ENCODE peak calls at places on chromosomes 16 and 17, in four cellular contexts. One of them, this sample, is unnamed.

GRCh38 chr16:4261557-4262172 is 11.2 kb downstream of the TFAP4 start:
- DNase-seq in OCI-LY7: peak
- DNase-seq in spleen: no peak
- DNase-seq in HAP-1: peak
- DNase-seq in this sample: peak

GRCh38 chr16:27789595-27790241 is 239.8 kb downstream of the KATNIP start:
- DNase-seq in spleen: no peak
- DNase-seq in HAP-1: no peak
- DNase-seq in OCI-LY7: no peak
- DNase-seq in this sample: no peak

GRCh38 chr17:81427446-81428120 is 32.3 kb downstream of the BAHCC1 start:
- DNase-seq in HAP-1: no peak
- DNase-seq in spleen: no peak
- DNase-seq in OCI-LY7: no peak
- DNase-seq in this sample: peak

GRCh38 chr17:74161501-74161850 is 42.0 kb upstream of the RPL38 start:
- DNase-seq in OCI-LY7: no peak
- DNase-seq in spleen: no peak
- DNase-seq in HAP-1: no peak
- DNase-seq in this sample: no peak

GRCh38 chr16:10849736-10850477 is 27.1 kb upstream of the CIITA start:
- DNase-seq in OCI-LY7: no peak
- DNase-seq in HAP-1: no peak
- DNase-seq in spleen: no peak
- DNase-seq in this sample: no peak

GRCh38 chr16:66026211-66026610 is 340.3 kb upstream of the CDH5 start:
- DNase-seq in HAP-1: no peak
- DNase-seq in spleen: no peak
- DNase-seq in OCI-LY7: no peak
- DNase-seq in this sample: peak

GRCh38 chr17:5592382-5592781 is 8.1 kb upstream of the NLRP1 start:
- DNase-seq in spleen: no peak
- DNase-seq in HAP-1: no peak
- DNase-seq in OCI-LY7: peak
- DNase-seq in this sample: no peak

GRCh38 chr17:7579001-7579838 is at the start of gene CD68:
- DNase-seq in OCI-LY7: peak
- DNase-seq in spleen: no peak
- DNase-seq in HAP-1: peak
- DNase-seq in this sample: peak

GRCh38 chr16:88060524-88061219 is 109.4 kb downstream of the BANP start:
- DNase-seq in spleen: peak
- DNase-seq in OCI-LY7: no peak
- DNase-seq in HAP-1: no peak
- DNase-seq in this sample: no peak

GRCh38 chr17:60594747-60595146 is 5.2 kb upstream of the PPM1D start:
- DNase-seq in spleen: no peak
- DNase-seq in HAP-1: no peak
- DNase-seq in OCI-LY7: no peak
- DNase-seq in this sample: no peak

GRCh38 chr17:55056530-55056929 is 88.0 kb downstream of the STXBP4 start:
- DNase-seq in OCI-LY7: no peak
- DNase-seq in spleen: no peak
- DNase-seq in HAP-1: no peak
- DNase-seq in this sample: peak

GRCh38 chr16:71626018-71626857 is at the start of gene MARVELD3:
- DNase-seq in OCI-LY7: no peak
- DNase-seq in spleen: peak
- DNase-seq in HAP-1: peak
- DNase-seq in this sample: no peak

GRCh38 chr17:33046361-33047255 is 55.0 kb downstream of the SPACA3 start:
- DNase-seq in HAP-1: no peak
- DNase-seq in spleen: no peak
- DNase-seq in OCI-LY7: no peak
- DNase-seq in this sample: no peak

GRCh38 chr16:80591071-80591935 is 50.5 kb downstream of the DYNLRB2 start:
- DNase-seq in OCI-LY7: no peak
- DNase-seq in spleen: no peak
- DNase-seq in HAP-1: no peak
- DNase-seq in this sample: no peak

GRCh38 chr16:23905027-23905426 is 69.2 kb downstream of the PRKCB start:
- DNase-seq in spleen: no peak
- DNase-seq in HAP-1: no peak
- DNase-seq in OCI-LY7: no peak
- DNase-seq in this sample: no peak

GRCh38 chr16:85086347-85087291 is 25.7 kb downstream of the CIBAR2 start:
- DNase-seq in OCI-LY7: peak
- DNase-seq in spleen: peak
- DNase-seq in HAP-1: peak
- DNase-seq in this sample: peak

GRCh38 chr16:85083051-85083639 is 29.1 kb downstream of the CIBAR2 start:
- DNase-seq in HAP-1: peak
- DNase-seq in spleen: no peak
- DNase-seq in OCI-LY7: peak
- DNase-seq in this sample: no peak

GRCh38 chr16:85082553-85083050 is 29.7 kb downstream of the CIBAR2 start:
- DNase-seq in spleen: no peak
- DNase-seq in OCI-LY7: no peak
- DNase-seq in HAP-1: peak
- DNase-seq in this sample: no peak

GRCh38 chr16:85085721-85086120 is 26.6 kb downstream of the CIBAR2 start:
- DNase-seq in HAP-1: no peak
- DNase-seq in OCI-LY7: no peak
- DNase-seq in spleen: no peak
- DNase-seq in this sample: no peak

GRCh38 chr16:85084841-85085535 is 27.3 kb downstream of the CIBAR2 start:
- DNase-seq in OCI-LY7: peak
- DNase-seq in HAP-1: no peak
- DNase-seq in spleen: no peak
- DNase-seq in this sample: no peak
- H3K4me3 ChIP-seq in OCI-LY7: no peak
- H3K4me3 ChIP-seq in HAP-1: no peak
- H3K4me3 ChIP-seq in spleen: no peak
- H3K4me3 ChIP-seq in this sample: no peak

GRCh38 chr16:12750554-12750918 is 53.2 kb downstream of the CPPED1 start:
- DNase-seq in HAP-1: no peak
- DNase-seq in spleen: no peak
- DNase-seq in OCI-LY7: no peak
- DNase-seq in this sample: no peak
- H3K4me3 ChIP-seq in HAP-1: no peak
- H3K4me3 ChIP-seq in spleen: no peak
- H3K4me3 ChIP-seq in OCI-LY7: no peak
- H3K4me3 ChIP-seq in this sample: no peak

GRCh38 chr17:3754458-3755334 is 31.0 kb downstream of the HASPIN start:
- DNase-seq in spleen: peak
- DNase-seq in OCI-LY7: no peak
- DNase-seq in HAP-1: peak
- DNase-seq in this sample: no peak

GRCh38 chr17:3751836-3752235 is 28.1 kb downstream of the HASPIN start:
- DNase-seq in OCI-LY7: no peak
- DNase-seq in HAP-1: no peak
- DNase-seq in spleen: no peak
- DNase-seq in this sample: no peak

GRCh38 chr17:3754066-3754457 is 30.4 kb downstream of the HASPIN start:
- DNase-seq in OCI-LY7: no peak
- DNase-seq in HAP-1: no peak
- DNase-seq in spleen: no peak
- DNase-seq in this sample: no peak

GRCh38 chr17:3759597-3760216 is 36.0 kb downstream of the HASPIN start:
- DNase-seq in HAP-1: no peak
- DNase-seq in OCI-LY7: no peak
- DNase-seq in spleen: no peak
- DNase-seq in this sample: no peak

GRCh38 chr17:3755335-3756030 is 31.8 kb downstream of the HASPIN start:
- DNase-seq in spleen: no peak
- DNase-seq in OCI-LY7: no peak
- DNase-seq in HAP-1: no peak
- DNase-seq in this sample: no peak
- H3K4me3 ChIP-seq in spleen: peak
- H3K4me3 ChIP-seq in OCI-LY7: no peak
- H3K4me3 ChIP-seq in HAP-1: no peak
- H3K4me3 ChIP-seq in this sample: no peak

GRCh38 chr16:70430667-70431536 is 8.0 kb downstream of the ST3GAL2 start:
- DNase-seq in OCI-LY7: peak
- DNase-seq in HAP-1: peak
- DNase-seq in spleen: peak
- DNase-seq in this sample: no peak

GRCh38 chr16:70432800-70433455 is 6.0 kb downstream of the ST3GAL2 start:
- DNase-seq in spleen: no peak
- DNase-seq in HAP-1: no peak
- DNase-seq in OCI-LY7: peak
- DNase-seq in this sample: peak

GRCh38 chr16:70432304-70432799 is 6.5 kb downstream of the ST3GAL2 start:
- DNase-seq in spleen: no peak
- DNase-seq in OCI-LY7: no peak
- DNase-seq in HAP-1: no peak
- DNase-seq in this sample: no peak

GRCh38 chr16:70434489-70435260 is 4.2 kb downstream of the ST3GAL2 start:
- DNase-seq in HAP-1: no peak
- DNase-seq in OCI-LY7: peak
- DNase-seq in spleen: no peak
- DNase-seq in this sample: no peak

DNA sequence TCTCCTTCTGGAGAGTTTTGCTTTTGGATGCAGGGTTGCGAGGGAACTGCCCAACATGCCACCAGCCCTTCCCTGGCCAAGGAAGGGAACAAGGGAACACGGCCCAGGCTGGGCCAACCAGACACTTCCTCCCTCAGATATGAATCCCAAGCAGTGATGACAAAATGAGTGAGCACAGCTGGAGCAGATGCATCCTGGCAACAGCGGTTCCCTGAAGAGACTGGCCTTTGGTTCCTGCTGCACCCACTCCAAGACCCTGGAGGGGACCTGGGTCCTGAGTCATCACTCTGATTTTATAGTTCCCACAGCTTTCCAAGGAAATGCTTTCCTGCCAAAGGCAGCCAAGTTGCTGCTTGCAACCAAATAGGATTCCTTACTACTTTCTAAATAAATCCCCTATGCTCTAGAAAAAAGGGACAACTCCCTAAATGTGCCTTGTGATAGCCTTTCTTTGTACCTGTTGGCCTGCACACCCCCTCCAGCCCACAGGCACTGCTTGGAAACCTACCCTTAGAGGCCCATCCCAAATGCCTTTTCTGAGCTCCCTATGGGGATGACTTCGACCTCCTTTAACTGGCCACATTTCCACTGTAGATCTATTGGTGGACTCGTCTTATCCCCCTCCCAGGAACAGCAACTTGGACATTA is 5.3 kb downstream of the ST3GAL2 start:
- DNase-seq in spleen: no peak
- DNase-seq in HAP-1: no peak
- DNase-seq in OCI-LY7: peak
- DNase-seq in this sample: peak
- H3K4me3 ChIP-seq in spleen: no peak
- H3K4me3 ChIP-seq in HAP-1: no peak
- H3K4me3 ChIP-seq in OCI-LY7: peak
- H3K4me3 ChIP-seq in this sample: no peak

GRCh38 chr17:82861393-82861775 is 21.6 kb upstream of the ZNF750 start:
- DNase-seq in OCI-LY7: no peak
- DNase-seq in HAP-1: no peak
- DNase-seq in spleen: peak
- DNase-seq in this sample: no peak

GRCh38 chr17:82859431-82860403 is 19.9 kb upstream of the ZNF750 start:
- DNase-seq in spleen: peak
- DNase-seq in OCI-LY7: peak
- DNase-seq in HAP-1: no peak
- DNase-seq in this sample: peak

GRCh38 chr17:82862191-82862590 is 22.4 kb upstream of the ZNF750 start:
- DNase-seq in HAP-1: no peak
- DNase-seq in spleen: peak
- DNase-seq in OCI-LY7: no peak
- DNase-seq in this sample: no peak

GRCh38 chr17:82862758-82863645 is 23.2 kb upstream of the ZNF750 start:
- DNase-seq in spleen: peak
- DNase-seq in HAP-1: no peak
- DNase-seq in OCI-LY7: no peak
- DNase-seq in this sample: peak

DNA sequence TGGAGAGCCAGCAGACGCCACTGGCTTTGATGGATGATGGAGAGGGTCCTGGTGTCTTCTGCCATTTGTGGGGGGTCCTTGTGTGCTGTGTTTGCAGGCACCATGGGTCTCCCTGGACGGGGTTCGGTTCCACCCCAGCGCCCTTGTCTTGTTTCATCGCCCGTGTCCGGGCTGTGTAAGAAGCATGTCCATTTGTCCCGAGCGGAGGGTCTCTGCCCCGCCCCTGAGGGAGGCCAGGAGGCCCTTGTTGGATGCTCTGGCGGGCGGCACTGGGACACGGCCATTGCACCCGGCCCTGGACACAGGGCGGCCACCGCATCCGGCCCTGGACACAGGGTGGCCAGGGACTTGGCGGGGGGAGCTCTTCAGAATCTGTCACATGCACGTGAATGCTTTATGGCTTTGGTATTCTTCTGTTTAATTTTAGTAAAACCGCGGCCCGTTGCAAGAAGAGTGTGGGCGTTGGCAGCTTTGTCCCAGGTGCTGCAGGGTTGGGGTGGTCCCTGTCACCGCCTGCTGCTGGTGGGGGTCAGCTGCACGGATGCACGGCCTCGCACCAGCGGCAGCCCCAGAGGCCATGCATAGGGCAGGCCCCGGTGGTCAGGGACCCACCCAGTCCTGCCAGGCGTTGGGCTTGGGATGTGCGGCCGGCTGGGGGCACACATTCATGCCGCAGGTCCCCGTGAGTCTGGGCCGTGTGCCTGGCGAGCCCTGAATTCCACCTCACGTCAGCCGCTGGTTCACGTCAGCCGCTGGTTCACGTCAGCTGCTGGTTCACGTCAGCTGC is 21.0 kb upstream of the ZNF750 start:
- DNase-seq in spleen: peak
- DNase-seq in HAP-1: no peak
- DNase-seq in OCI-LY7: no peak
- DNase-seq in this sample: peak
- H3K4me3 ChIP-seq in spleen: peak
- H3K4me3 ChIP-seq in HAP-1: no peak
- H3K4me3 ChIP-seq in OCI-LY7: no peak
- H3K4me3 ChIP-seq in this sample: no peak

GRCh38 chr17:43543771-43544575 is 2.2 kb downstream of the ETV4 start:
- DNase-seq in HAP-1: peak
- DNase-seq in spleen: no peak
- DNase-seq in OCI-LY7: no peak
- DNase-seq in this sample: no peak

GRCh38 chr17:43546317-43547188 is at the start of gene ETV4:
- DNase-seq in HAP-1: peak
- DNase-seq in OCI-LY7: peak
- DNase-seq in spleen: peak
- DNase-seq in this sample: peak

GRCh38 chr17:43547189-43547550 is 1.0 kb upstream of the ETV4 start:
- DNase-seq in spleen: no peak
- DNase-seq in OCI-LY7: no peak
- DNase-seq in HAP-1: no peak
- DNase-seq in this sample: no peak

GRCh38 chr17:43543300-43543699 is 2.8 kb downstream of the ETV4 start:
- DNase-seq in spleen: no peak
- DNase-seq in HAP-1: no peak
- DNase-seq in OCI-LY7: no peak
- DNase-seq in this sample: peak

DNA sequence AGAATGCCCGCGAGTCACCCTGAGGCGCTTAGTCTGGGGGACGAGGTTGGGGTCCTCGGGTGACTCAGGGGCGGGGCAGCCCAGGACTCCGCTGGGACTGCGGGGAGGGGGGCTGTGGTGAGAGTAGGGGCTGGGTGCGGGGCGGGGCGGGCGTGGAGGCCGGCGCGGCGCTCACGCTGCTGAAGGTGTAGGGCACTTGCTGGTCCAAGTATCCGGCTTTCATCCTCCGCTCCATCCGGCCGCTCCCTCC is 832 bp downstream of the ETV4 start:
- DNase-seq in spleen: peak
- DNase-seq in OCI-LY7: no peak
- DNase-seq in HAP-1: no peak
- DNase-seq in this sample: no peak
- H3K4me3 ChIP-seq in spleen: peak
- H3K4me3 ChIP-seq in OCI-LY7: peak
- H3K4me3 ChIP-seq in HAP-1: peak
- H3K4me3 ChIP-seq in this sample: peak